ENCODE peak calls at places on chromosome 3, in ten cellular contexts. R, T, G, L, Q, H, I, Z, C and O are unnamed samples.

GRCh38 chr3:177977381-177978158 is 558.7 kb upstream of the KCNMB2 start:
- DNase-seq in R (no peak), T (no peak), G (no peak), L (no peak), Q (peak), H (no peak), I (no peak), Z (no peak), C (no peak), O (no peak)

GRCh38 chr3:119508172-119508845 is 10.0 kb downstream of the TIMMDC1 start:
- DNase-seq in R (no peak), T (no peak), G (no peak), L (no peak), Q (no peak), H (no peak), I (no peak), Z (no peak), C (no peak), O (no peak)

GRCh38 chr3:129793947-129794318 is 99.6 kb downstream of the TMCC1 start:
- DNase-seq in R (no peak), T (peak), G (no peak), L (peak), Q (no peak), H (no peak), I (no peak), Z (no peak), C (no peak), O (no peak)

GRCh38 chr3:52798376-52798977 is 3.9 kb downstream of the ITIH3 start:
- DNase-seq in R (no peak), T (no peak), G (no peak), L (no peak), Q (no peak), H (no peak), I (no peak), Z (no peak), C (no peak), O (no peak)

GRCh38 chr3:19074257-19074938 is 73.9 kb upstream of the KCNH8 start:
- DNase-seq in R (no peak), T (no peak), G (no peak), L (peak), Q (no peak), H (no peak), I (peak), Z (no peak), C (no peak), O (no peak)

GRCh38 chr3:27090265-27091041 is 278.7 kb downstream of the NEK10 start:
- DNase-seq in R (no peak), T (no peak), G (no peak), L (no peak), Q (peak), H (no peak), I (no peak), Z (no peak), C (no peak), O (no peak)

GRCh38 chr3:52291508-52292181 is 4.0 kb downstream of the GLYCTK start:
- DNase-seq in R (no peak), T (no peak), G (no peak), L (no peak), Q (no peak), H (no peak), I (peak), Z (no peak), C (peak), O (no peak)

GRCh38 chr3:131502530-131503327 is at the start of gene MRPL3:
- DNase-seq in R (peak), T (peak), G (peak), L (peak), Q (peak), H (peak), I (peak), Z (peak), C (peak), O (peak)

GRCh38 chr3:72907131-72907697 is 19.4 kb downstream of the GXYLT2 start:
- DNase-seq in R (no peak), T (no peak), G (no peak), L (no peak), Q (peak), H (no peak), I (no peak), Z (peak), C (no peak), O (no peak)

GRCh38 chr3:5186854-5187151 is 704 bp upstream of the EDEM1 start:
- DNase-seq in R (no peak), T (no peak), G (no peak), L (no peak), Q (peak), H (no peak), I (no peak), Z (no peak), C (no peak), O (no peak)

GRCh38 chr3:132253262-132253878 is 63.8 kb upstream of the ACP3 start:
- DNase-seq in R (no peak), T (no peak), G (no peak), L (no peak), Q (peak), H (peak), I (peak), Z (no peak), C (peak), O (no peak)

GRCh38 chr3:133675631-133676335 is 14.0 kb upstream of the TOPBP1 start:
- DNase-seq in R (no peak), T (no peak), G (no peak), L (no peak), Q (no peak), H (no peak), I (no peak), Z (no peak), C (no peak), O (no peak)

GRCh38 chr3:124395165-124395564 is 335.1 kb upstream of the UMPS start:
- DNase-seq in R (no peak), T (no peak), G (no peak), L (no peak), Q (no peak), H (no peak), I (no peak), Z (no peak), C (no peak), O (no peak)

GRCh38 chr3:70919661-70920060 is 607.2 kb upstream of the MDFIC2 start:
- DNase-seq in R (no peak), T (no peak), G (no peak), L (no peak), Q (no peak), H (no peak), I (no peak), Z (no peak), C (no peak), O (no peak)

GRCh38 chr3:179149239-179149887 is 1.2 kb downstream of the PIK3CA start:
- DNase-seq in R (no peak), T (peak), G (no peak), L (no peak), Q (peak), H (no peak), I (no peak), Z (no peak), C (no peak), O (no peak)

GRCh38 chr3:32334675-32335074 is 57.0 kb upstream of the CMTM7 start:
- DNase-seq in R (no peak), T (no peak), G (no peak), L (peak), Q (no peak), H (no peak), I (peak), Z (no peak), C (peak), O (no peak)

GRCh38 chr3:120498947-120499346 is 48.2 kb upstream of the FSTL1 start:
- DNase-seq in R (no peak), T (no peak), G (no peak), L (peak), Q (peak), H (no peak), I (no peak), Z (peak), C (no peak), O (no peak)

GRCh38 chr3:184239710-184240109 is 9.1 kb downstream of the ALG3 start:
- DNase-seq in R (no peak), T (no peak), G (no peak), L (no peak), Q (no peak), H (no peak), I (no peak), Z (no peak), C (no peak), O (no peak)

GRCh38 chr3:146166450-146167222 is 5.7 kb upstream of the PLOD2 start:
- DNase-seq in R (no peak), T (no peak), G (no peak), L (no peak), Q (peak), H (no peak), I (no peak), Z (no peak), C (no peak), O (no peak)

GRCh38 chr3:126551839-126552687 is 6.7 kb downstream of the C3orf22 start:
- DNase-seq in R (no peak), T (no peak), G (no peak), L (peak), Q (no peak), H (no peak), I (peak), Z (peak), C (no peak), O (peak)

GRCh38 chr3:177810162-177810623 is 612.9 kb upstream of the TBL1XR1 start:
- DNase-seq in R (no peak), T (no peak), G (no peak), L (no peak), Q (peak), H (no peak), I (no peak), Z (no peak), C (no peak), O (no peak)

GRCh38 chr3:71308836-71309235 is 274.7 kb downstream of the FOXP1 start:
- DNase-seq in R (no peak), T (no peak), G (no peak), L (no peak), Q (no peak), H (no peak), I (no peak), Z (no peak), C (no peak), O (no peak)

GRCh38 chr3:133574260-133574881 is 885 bp downstream of the CDV3 start:
- DNase-seq in R (peak), T (peak), G (peak), L (peak), Q (peak), H (peak), I (peak), Z (peak), C (peak), O (peak)

GRCh38 chr3:172808969-172809546 is 58.5 kb downstream of the ECT2 start:
- DNase-seq in R (no peak), T (no peak), G (no peak), L (no peak), Q (peak), H (no peak), I (no peak), Z (no peak), C (no peak), O (no peak)

GRCh38 chr3:111667621-111668239 is 72.6 kb upstream of the ZBED2 start:
- DNase-seq in R (peak), T (peak), G (no peak), L (no peak), Q (peak), H (no peak), I (no peak), Z (no peak), C (peak), O (no peak)

GRCh38 chr3:133954961-133955360 is 59.3 kb upstream of the RAB6B start:
- DNase-seq in R (no peak), T (no peak), G (no peak), L (no peak), Q (no peak), H (no peak), I (no peak), Z (no peak), C (no peak), O (no peak)

GRCh38 chr3:114104414-114104813 is 47.9 kb downstream of the QTRT2 start:
- DNase-seq in R (no peak), T (no peak), G (no peak), L (no peak), Q (peak), H (no peak), I (no peak), Z (no peak), C (no peak), O (no peak)

GRCh38 chr3:114103858-114104257 is 47.3 kb downstream of the QTRT2 start:
- DNase-seq in R (no peak), T (no peak), G (no peak), L (no peak), Q (no peak), H (no peak), I (no peak), Z (no peak), C (no peak), O (no peak)

GRCh38 chr3:114108137-114108536 is 51.6 kb downstream of the QTRT2 start:
- DNase-seq in R (no peak), T (no peak), G (no peak), L (no peak), Q (no peak), H (no peak), I (no peak), Z (no peak), C (no peak), O (no peak)

GRCh38 chr3:114103181-114103580 is 46.6 kb downstream of the QTRT2 start:
- DNase-seq in R (no peak), T (no peak), G (no peak), L (peak), Q (no peak), H (no peak), I (no peak), Z (no peak), C (no peak), O (no peak)
- TF ChIP-seq CTCF in R (no peak), T (no peak), G (no peak), L (no peak), Q (no peak), H (no peak), I (no peak), Z (no peak), C (no peak), O (no peak)

GRCh38 chr3:123367467-123368154 is 81.3 kb downstream of the ADCY5 start:
- DNase-seq in R (no peak), T (no peak), G (no peak), L (no peak), Q (no peak), H (no peak), I (no peak), Z (no peak), C (no peak), O (no peak)
- TF ChIP-seq CTCF in R (no peak), T (no peak), G (no peak), L (no peak), Q (no peak), H (no peak), I (no peak), Z (no peak), C (no peak), O (no peak)

DNA sequence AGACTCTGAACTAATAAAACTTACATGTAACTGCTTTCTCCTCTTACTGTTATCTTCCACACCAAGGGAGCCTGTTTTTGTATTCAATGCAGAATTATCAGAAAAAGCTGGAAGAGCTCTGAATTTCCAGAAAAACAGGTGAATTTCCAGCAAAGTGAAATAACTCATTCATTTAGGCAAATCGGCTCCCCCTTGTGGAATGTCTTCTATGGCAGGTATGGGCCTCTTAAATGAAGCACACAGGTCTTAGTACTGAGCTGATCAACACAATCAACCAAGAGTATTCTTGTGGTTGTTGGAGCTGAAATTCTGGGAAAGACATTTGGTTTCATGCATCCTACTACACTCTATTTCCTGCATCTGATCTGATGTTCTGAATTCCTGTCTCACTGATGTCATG is 31.0 kb upstream of the PTPRG start:
- DNase-seq in R (no peak), T (no peak), G (no peak), L (peak), Q (peak), H (no peak), I (peak), Z (no peak), C (no peak), O (no peak)
- TF ChIP-seq CTCF in R (peak), T (peak), G (peak), L (peak), Q (peak), H (no peak), I (peak), Z (peak), C (no peak), O (peak)

DNA sequence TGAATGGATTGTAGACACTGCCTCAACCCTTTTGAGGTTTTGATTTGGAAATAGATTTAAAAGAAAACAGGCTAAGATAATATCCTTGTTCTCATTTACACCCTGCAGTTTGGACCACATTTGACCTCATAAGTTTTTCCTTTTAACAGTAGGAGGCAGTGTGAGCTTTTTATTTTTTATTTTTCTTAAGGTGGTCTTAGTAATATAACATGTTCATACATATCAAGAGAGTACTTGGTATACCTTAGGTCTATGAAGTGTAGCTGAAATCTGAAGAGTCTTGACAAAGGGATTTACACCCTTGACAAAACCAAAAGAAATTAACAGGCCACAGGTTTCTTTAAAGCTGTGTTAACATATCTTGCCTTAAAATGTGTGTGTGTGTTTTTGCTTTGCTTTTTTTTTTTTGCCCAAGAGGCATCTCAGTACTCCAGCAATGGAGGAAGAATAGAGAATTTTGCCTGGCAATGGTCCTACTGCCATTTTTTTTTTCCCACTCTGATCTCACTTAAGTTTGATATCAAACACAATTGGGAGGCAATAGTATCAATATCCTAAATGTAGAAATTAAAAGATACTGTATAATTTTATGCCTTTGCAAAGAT is 3.3 kb downstream of the RAP2B start:
- DNase-seq in R (no peak), T (no peak), G (no peak), L (no peak), Q (peak), H (no peak), I (no peak), Z (no peak), C (no peak), O (no peak)
- TF ChIP-seq CTCF in R (no peak), T (peak), G (no peak), L (peak), Q (no peak), H (no peak), I (no peak), Z (no peak), C (no peak), O (no peak)

GRCh38 chr3:128122013-128122412 is 1.6 kb downstream of the RUVBL1 start:
- DNase-seq in R (no peak), T (no peak), G (no peak), L (no peak), Q (no peak), H (no peak), I (no peak), Z (no peak), C (no peak), O (no peak)

GRCh38 chr3:128127236-128127635 is 3.6 kb upstream of the RUVBL1 start:
- DNase-seq in R (no peak), T (no peak), G (no peak), L (no peak), Q (no peak), H (no peak), I (no peak), Z (no peak), C (no peak), O (no peak)

GRCh38 chr3:128123538-128124368 is at the start of gene RUVBL1:
- DNase-seq in R (peak), T (peak), G (peak), L (peak), Q (peak), H (peak), I (peak), Z (peak), C (peak), O (peak)

GRCh38 chr3:128123231-128123537 is 428 bp downstream of the RUVBL1 start:
- DNase-seq in R (no peak), T (no peak), G (no peak), L (no peak), Q (no peak), H (no peak), I (no peak), Z (no peak), C (no peak), O (no peak)
- TF ChIP-seq CTCF in R (no peak), T (no peak), G (no peak), L (no peak), Q (no peak), H (no peak), I (no peak), Z (no peak), C (no peak), O (no peak)

DNA sequence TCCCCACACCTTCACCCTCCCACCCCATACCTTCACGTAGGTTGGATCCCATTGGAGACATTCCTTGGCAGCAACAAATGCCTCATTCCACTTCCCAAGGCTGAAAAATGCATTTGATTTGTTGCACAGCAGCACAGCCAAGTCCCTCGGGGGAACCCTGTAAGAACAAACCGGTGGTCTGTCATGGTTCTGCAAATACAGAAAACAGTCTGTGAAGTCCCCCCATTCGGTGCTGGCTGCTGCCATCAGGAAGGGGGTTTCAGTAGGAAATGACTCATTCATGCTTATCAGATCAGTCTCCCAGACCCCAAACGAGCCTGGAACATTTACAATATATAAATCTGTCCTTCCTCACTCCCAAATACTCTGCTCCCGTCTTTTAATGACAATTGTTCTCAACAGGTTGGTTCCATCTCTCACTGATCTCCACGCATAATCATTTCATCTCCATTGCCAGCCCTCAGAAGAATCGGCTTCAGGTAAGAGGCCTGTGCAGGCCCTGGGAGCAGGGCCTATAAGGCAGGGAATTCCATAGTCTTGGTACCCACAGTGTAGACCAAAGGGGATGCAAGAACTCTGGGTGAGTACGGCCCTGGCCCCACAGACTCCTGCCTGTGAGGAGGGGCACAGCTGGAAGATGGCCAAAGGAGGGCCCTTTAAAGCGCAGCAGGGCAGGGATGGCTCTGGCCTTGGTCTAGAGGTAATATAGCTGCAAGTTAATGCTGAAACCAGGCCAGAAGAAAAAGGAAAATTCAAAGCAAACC is 41.6 kb downstream of the TRANK1 start:
- DNase-seq in R (no peak), T (no peak), G (no peak), L (no peak), Q (no peak), H (no peak), I (no peak), Z (no peak), C (no peak), O (no peak)
- TF ChIP-seq CTCF in R (no peak), T (no peak), G (no peak), L (no peak), Q (no peak), H (no peak), I (no peak), Z (no peak), C (no peak), O (no peak)

GRCh38 chr3:181103605-181104004 is 114.1 kb upstream of the DNAJC19 start:
- DNase-seq in R (no peak), T (no peak), G (no peak), L (peak), Q (peak), H (no peak), I (peak), Z (no peak), C (no peak), O (no peak)
- TF ChIP-seq CTCF in R (no peak), T (no peak), G (no peak), L (peak), Q (no peak), H (no peak), I (peak), Z (no peak), C (no peak), O (no peak)